ENCODE peak calls at places on chromosomes 4 and X, in eight cellular contexts. U is CD8-positive, alpha-beta memory T cell; P is GM23248; H is hippocampal formation; A is NCI-H187; E is cardiac muscle cell; O is B cell; X is AG04449. Q is an unnamed sample.

GRCh38 chr4:26441110-26441509 is 49.2 kb downstream of the CCKAR start:
- DNase-seq in A (no peak), O (no peak), U (no peak), H (no peak), P (peak; percentile 59), X (no peak), E (peak; percentile 68), Q (no peak)

GRCh38 chr4:2363951-2364653 is 54.3 kb downstream of the ZFYVE28 start:
- DNase-seq in U (no peak), P (peak; percentile 9), X (no peak), A (no peak), O (no peak), H (no peak), E (no peak), Q (no peak)

GRCh38 chr4:11628093-11628725 is 199.5 kb upstream of the HS3ST1 start:
- DNase-seq in P (no peak), U (no peak), E (peak; percentile 20), A (no peak), H (no peak), X (no peak), O (no peak), Q (no peak)

GRCh38 chrX:40897768-40898167 is 162.4 kb upstream of the MED14 start:
- DNase-seq in A (no peak), X (no peak), O (no peak), H (no peak), P (no peak), U (no peak), E (no peak), Q (no peak)

GRCh38 chr4:3287972-3288570 is 4.8 kb upstream of the RGS12 start:
- DNase-seq in P (no peak), X (no peak), U (no peak), A (no peak), H (no peak), O (no peak), E (no peak), Q (no peak)

GRCh38 chrX:136731207-136731782 is 49.4 kb downstream of the ARHGEF6 start:
- DNase-seq in A (no peak), U (no peak), E (no peak), X (no peak), H (no peak), O (no peak), P (no peak), Q (no peak)

GRCh38 chr4:139330283-139330682 is 28.0 kb upstream of the NDUFC1 start:
- DNase-seq in X (no peak), E (no peak), H (no peak), P (no peak), A (no peak), O (no peak), U (no peak), Q (no peak)

GRCh38 chrX:95762716-95763115 is 921.9 kb upstream of the DIAPH2 start:
- DNase-seq in P (no peak), O (no peak), U (no peak), H (no peak), A (no peak), X (no peak), E (no peak), Q (no peak)

GRCh38 chrX:21166302-21166982 is 207.8 kb upstream of the CNKSR2 start:
- DNase-seq in P (peak; percentile 54), E (peak; percentile 14), X (no peak), U (no peak), A (no peak), O (no peak), H (no peak), Q (no peak)

GRCh38 chr4:15130441-15130840 is 128.2 kb downstream of the CPEB2 start:
- DNase-seq in A (no peak), H (peak; percentile 60), X (no peak), E (no peak), O (no peak), P (peak; percentile 22), U (no peak), Q (no peak)

GRCh38 chr4:98568896-98569663 is 89.3 kb downstream of the TSPAN5 start:
- DNase-seq in X (no peak), U (no peak), H (no peak), E (peak; percentile 24), A (no peak), P (peak; percentile 53), O (no peak), Q (no peak)